ENCODE peak calls at places on chromosomes 2 and 18, in ten cellular contexts. O, M, W, Y, R, Q, A, H, D and T are unnamed samples.

GRCh38 chr2:64213607-64214275 is 69.5 kb upstream of the PELI1 start:
- DNase-seq in H (no peak), Q (peak; percentile 71), O (no peak), Y (no peak), W (no peak), A (no peak), M (no peak), R (no peak), D (no peak), T (no peak)

GRCh38 chr2:225319872-225320271 is 79.6 kb upstream of the NYAP2 start:
- DNase-seq in Q (no peak), H (no peak), R (no peak), D (no peak), Y (no peak), W (no peak), A (no peak), M (no peak), O (no peak), T (no peak)

GRCh38 chr2:25821225-25822056 is 56.8 kb downstream of the ASXL2 start:
- DNase-seq in Y (no peak), A (no peak), R (no peak), D (no peak), O (peak; percentile 74), W (no peak), Q (no peak), H (peak; percentile 59), M (no peak), T (no peak)

GRCh38 chr2:85920810-85921545 is 32.2 kb upstream of the ST3GAL5 start:
- DNase-seq in H (peak; percentile 70), R (no peak), Y (no peak), Q (no peak), A (no peak), M (peak; percentile 73), D (no peak), W (no peak), O (peak; percentile 75), T (no peak)

GRCh38 chr2:7093376-7093775 is 176.2 kb downstream of the RNF144A start:
- DNase-seq in H (no peak), D (no peak), A (no peak), R (no peak), Y (no peak), M (no peak), W (no peak), Q (no peak), O (no peak), T (no peak)

GRCh38 chr2:26976242-26976641 is 5.8 kb downstream of the MAPRE3 start:
- DNase-seq in W (no peak), O (peak; percentile 77), A (no peak), R (no peak), Q (no peak), D (no peak), Y (no peak), M (peak; percentile 93), H (peak; percentile 62), T (no peak)

GRCh38 chr2:74648009-74648443 is at the start of gene M1AP:
- DNase-seq in M (no peak), Q (no peak), H (no peak), A (no peak), Y (peak; percentile 82), O (no peak), W (no peak), D (no peak), R (no peak), T (no peak)

GRCh38 chr18:35444636-35445035 is 53.1 kb downstream of the INO80C start:
- DNase-seq in R (no peak), D (no peak), Y (no peak), M (no peak), A (no peak), W (no peak), Q (no peak), O (no peak), H (no peak), T (no peak)

GRCh38 chr18:36477776-36478175 is 180.3 kb downstream of the FHOD3 start:
- DNase-seq in A (no peak), M (no peak), R (no peak), Q (no peak), D (no peak), W (no peak), H (no peak), O (no peak), Y (no peak), T (no peak)

GRCh38 chr18:36485772-36486171 is 188.3 kb downstream of the FHOD3 start:
- DNase-seq in Q (no peak), Y (no peak), M (no peak), O (no peak), H (no peak), W (no peak), R (no peak), D (no peak), A (no peak), T (no peak)

GRCh38 chr18:36476433-36476832 is 178.9 kb downstream of the FHOD3 start:
- DNase-seq in O (peak; percentile 24), Q (no peak), D (no peak), R (no peak), A (no peak), H (no peak), Y (no peak), W (no peak), M (no peak), T (no peak)

GRCh38 chr18:36481201-36481657 is 183.7 kb downstream of the FHOD3 start:
- DNase-seq in D (no peak), Q (no peak), O (no peak), A (no peak), M (no peak), R (no peak), Y (peak; percentile 71), W (no peak), H (peak; percentile 45), T (no peak)

DNA sequence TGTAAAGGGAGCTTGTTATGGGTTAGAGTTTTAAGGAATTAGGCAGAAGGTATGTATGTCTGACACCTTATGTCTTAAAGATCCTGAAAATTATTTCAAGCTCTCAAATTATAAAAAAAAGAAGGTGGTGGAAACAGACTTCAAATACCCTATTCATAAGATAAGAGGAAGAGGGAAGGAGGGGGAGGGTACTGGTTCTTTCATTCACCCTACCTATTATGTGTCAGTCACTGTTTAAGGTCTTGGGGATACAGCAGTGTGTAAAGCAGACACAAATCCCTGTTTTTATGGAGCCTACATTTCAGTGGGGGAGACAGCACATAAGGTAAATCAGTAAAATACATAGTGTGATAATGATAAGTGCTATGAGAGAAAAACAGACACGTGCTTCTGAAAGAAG is 184.4 kb downstream of the FHOD3 start:
- DNase-seq in D (no peak), M (no peak), H (no peak), Y (no peak), O (no peak), W (no peak), A (no peak), Q (no peak), R (no peak), T (no peak)
- H3K4me3 ChIP-seq in D (no peak overlapping the region), M (no peak overlapping the region), H (no peak overlapping the region), Y (peak overlapping the region; percentile 8), O (no peak overlapping the region), W (no peak overlapping the region), A (no peak overlapping the region), Q (no peak overlapping the region), R (no peak overlapping the region), T (no peak overlapping the region)

DNA sequence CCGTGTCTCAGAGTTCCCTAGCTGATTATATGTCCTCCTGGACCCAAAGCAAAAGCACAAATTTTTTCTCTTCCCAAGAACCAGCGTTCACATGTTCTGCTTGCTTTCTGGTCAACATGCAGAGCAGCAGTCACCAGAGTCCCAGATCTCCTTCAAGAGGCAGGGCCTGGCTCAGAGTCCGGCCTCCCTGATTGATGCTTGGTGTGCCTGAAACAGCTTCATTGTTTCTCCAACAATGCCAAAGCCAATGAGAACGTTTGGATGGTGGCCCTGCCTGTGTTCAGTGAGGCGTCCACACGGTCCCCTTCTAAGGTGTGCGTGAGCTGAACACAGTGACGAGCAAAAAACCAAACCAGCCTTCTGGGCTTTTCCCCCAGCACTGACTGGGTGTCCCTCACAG is 19.5 kb upstream of the POU3F3 start:
- DNase-seq in A (no peak), D (no peak), O (no peak), Q (no peak), M (no peak), H (no peak), W (no peak), R (no peak), Y (no peak), T (no peak)
- H3K4me3 ChIP-seq in A (no peak overlapping the region), D (no peak overlapping the region), O (no peak overlapping the region), Q (no peak overlapping the region), M (no peak overlapping the region), H (no peak overlapping the region), W (no peak overlapping the region), R (no peak overlapping the region), Y (no peak overlapping the region), T (no peak overlapping the region)

GRCh38 chr18:55402731-55403405 is 185.1 kb downstream of the TCF4 start:
- DNase-seq in M (peak; percentile 63), Q (no peak), W (no peak), A (no peak), O (peak; percentile 38), D (no peak), R (no peak), H (peak; percentile 73), Y (no peak), T (no peak)

GRCh38 chr18:55405655-55406373 is 182.2 kb downstream of the TCF4 start:
- DNase-seq in W (peak; percentile 55), Q (no peak), A (peak; percentile 61), Y (no peak), D (peak; percentile 55), R (peak; percentile 91), O (peak; percentile 98), H (peak; percentile 98), M (peak; percentile 95), T (no peak)

GRCh38 chr18:55403555-55403954 is 184.4 kb downstream of the TCF4 start:
- DNase-seq in A (no peak), H (no peak), R (no peak), O (no peak), Y (no peak), M (peak; percentile 43), D (no peak), Q (no peak), W (no peak), T (no peak)

GRCh38 chr18:55404811-55405654 is 183.0 kb downstream of the TCF4 start:
- DNase-seq in Y (no peak), W (no peak), D (no peak), R (no peak), H (peak; percentile 57), Q (no peak), A (no peak), O (no peak), M (peak; percentile 39), T (no peak)

GRCh38 chr18:55404136-55404810 is 183.7 kb downstream of the TCF4 start:
- DNase-seq in Y (no peak), A (no peak), R (no peak), W (no peak), Q (no peak), H (no peak), O (no peak), D (no peak), M (no peak), T (no peak)
- H3K4me3 ChIP-seq in Y (no peak overlapping the region), A (no peak overlapping the region), R (no peak overlapping the region), W (no peak overlapping the region), Q (no peak overlapping the region), H (no peak overlapping the region), O (no peak overlapping the region), D (no peak overlapping the region), M (peak overlapping the region; percentile 79), T (no peak overlapping the region)

DNA sequence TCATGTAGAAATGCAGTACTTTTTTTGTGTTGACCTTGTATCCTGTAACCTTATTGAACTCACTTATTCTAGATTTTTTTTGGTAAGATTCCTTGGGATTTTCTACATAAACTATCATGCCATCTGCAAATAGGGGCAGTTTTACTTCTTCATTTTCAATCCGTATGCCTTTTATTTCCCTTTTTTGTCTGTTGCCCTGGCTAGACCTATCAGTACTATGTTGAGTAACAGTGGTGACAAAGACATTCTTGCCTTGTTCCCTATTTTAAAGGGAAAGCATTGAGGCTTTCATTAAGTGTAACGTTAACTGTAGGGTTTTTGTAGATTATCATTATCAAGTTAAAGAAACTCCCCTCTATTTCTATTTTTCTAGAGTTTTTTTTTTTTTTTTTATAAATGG is 92.3 kb downstream of the LYPD1 start:
- DNase-seq in Y (no peak), O (no peak), M (no peak), A (no peak), W (no peak), Q (no peak), R (no peak), D (no peak), H (no peak), T (no peak)
- H3K4me3 ChIP-seq in Y (no peak overlapping the region), O (no peak overlapping the region), M (no peak overlapping the region), A (no peak overlapping the region), W (no peak overlapping the region), Q (no peak overlapping the region), R (no peak overlapping the region), D (no peak overlapping the region), H (no peak overlapping the region), T (no peak overlapping the region)